ENCODE peak calls at places on chromosomes 16 and 17, in seven cellular contexts. Q, R, V, X, Z, M and K are unnamed samples.

GRCh38 chr16:68040506-68041288 is 17.6 kb downstream of the DUS2 start:
- DNase-seq in Z (peak), M (peak), Q (peak), R (peak), X (no peak), V (peak), K (peak)

GRCh38 chr17:64781394-64781793 is 119.3 kb upstream of the SMURF2 start:
- DNase-seq in V (no peak), Z (peak), R (peak), Q (no peak), M (no peak), X (no peak), K (no peak)

GRCh38 chr17:70017112-70017511 is 57.9 kb upstream of the KCNJ16 start:
- DNase-seq in V (no peak), Z (no peak), M (no peak), X (no peak), Q (no peak), R (no peak), K (no peak)

GRCh38 chr17:72053069-72053846 is 67.6 kb upstream of the SOX9 start:
- DNase-seq in Q (no peak), X (no peak), R (peak), Z (no peak), V (no peak), M (no peak), K (no peak)

GRCh38 chr16:64240586-64240985 is 881.3 kb downstream of the CDH11 start:
- DNase-seq in Q (no peak), X (no peak), V (no peak), R (no peak), Z (no peak), M (no peak), K (no peak)

GRCh38 chr16:71635632-71636031 is 9.6 kb downstream of the MARVELD3 start:
- DNase-seq in X (no peak), M (no peak), Q (no peak), Z (no peak), R (no peak), V (no peak), K (no peak)

GRCh38 chr16:78317871-78318270 is 218.4 kb downstream of the WWOX start:
- DNase-seq in R (no peak), M (no peak), Q (no peak), Z (no peak), X (no peak), V (no peak), K (no peak)

GRCh38 chr17:35019386-35020179 is 39.3 kb downstream of the LIG3 start:
- DNase-seq in Q (no peak), R (no peak), X (no peak), V (no peak), Z (no peak), M (no peak), K (no peak)

GRCh38 chr16:57551057-57551456 is 8.6 kb downstream of the ADGRG5 start:
- DNase-seq in V (no peak), Q (no peak), X (no peak), M (no peak), R (no peak), Z (no peak), K (no peak)

GRCh38 chr16:7400117-7400890 is 67.7 kb downstream of the RBFOX1 start:
- DNase-seq in Z (no peak), M (no peak), X (no peak), Q (no peak), R (no peak), V (no peak), K (no peak)

GRCh38 chr17:39667262-39668140 is 752 bp upstream of the PNMT start:
- DNase-seq in Q (no peak), M (no peak), X (no peak), V (no peak), Z (no peak), R (peak), K (peak)

GRCh38 chr16:10182186-10182683 is at the start of gene GRIN2A:
- DNase-seq in Z (no peak), M (no peak), Q (peak), X (no peak), R (peak), V (no peak), K (peak)

GRCh38 chr17:77644981-77645380 is 313.5 kb upstream of the TNRC6C start:
- DNase-seq in V (no peak), M (no peak), Q (no peak), Z (no peak), R (peak), X (no peak), K (no peak)

GRCh38 chr17:35906559-35907265 is 23.9 kb downstream of the RDM1 start:
- DNase-seq in V (no peak), X (no peak), R (no peak), Q (no peak), M (no peak), Z (no peak), K (no peak)

GRCh38 chr16:27430923-27431484 is 29.0 kb downstream of the IL21R start:
- DNase-seq in Z (no peak), R (no peak), X (no peak), V (peak), Q (peak), M (peak), K (no peak)

GRCh38 chr16:58299757-58300349 is 5.0 kb upstream of the PRSS54 start:
- DNase-seq in Q (no peak), M (peak), Z (no peak), X (no peak), V (peak), R (peak), K (no peak)

GRCh38 chr16:75402174-75402820 is 31.0 kb downstream of the CFDP1 start:
- DNase-seq in X (no peak), M (no peak), Q (no peak), Z (no peak), R (no peak), V (peak), K (no peak)

GRCh38 chr16:87371261-87371866 is 12.2 kb downstream of the FBXO31 start:
- DNase-seq in Z (peak), V (no peak), Q (no peak), M (no peak), X (no peak), R (no peak), K (no peak)

GRCh38 chr17:46157443-46158107 is 35.7 kb downstream of the KANSL1 start:
- DNase-seq in Q (no peak), V (peak), M (peak), Z (no peak), X (peak), R (no peak), K (no peak)

GRCh38 chr17:81561494-81561885 is 9.3 kb upstream of the FAAP100 start:
- DNase-seq in Z (no peak), X (no peak), Q (no peak), R (no peak), M (peak), V (peak), K (no peak)

GRCh38 chr17:82629748-82630147 is 18.5 kb downstream of the WDR45B start:
- DNase-seq in Z (no peak), M (no peak), X (no peak), V (no peak), R (no peak), Q (no peak), K (no peak)

GRCh38 chr16:84841787-84842300 is 22.1 kb downstream of the CRISPLD2 start:
- DNase-seq in V (no peak), X (no peak), Q (no peak), M (no peak), Z (no peak), R (peak), K (no peak)

GRCh38 chr17:56770427-56770826 is 63.3 kb downstream of the C17orf67 start:
- DNase-seq in X (no peak), R (no peak), V (no peak), M (no peak), Q (no peak), Z (no peak), K (no peak)

GRCh38 chr16:67987460-67988160 is 7.3 kb upstream of the DPEP3 start:
- DNase-seq in R (no peak), Q (peak), V (no peak), M (peak), X (no peak), Z (peak), K (no peak)

GRCh38 chr16:56941856-56942331 is 10.0 kb downstream of the HERPUD1 start:
- DNase-seq in R (no peak), X (no peak), Q (no peak), V (no peak), M (no peak), Z (no peak), K (no peak)

GRCh38 chr17:63285566-63285965 is 160.5 kb downstream of the CYB561 start:
- DNase-seq in X (no peak), Z (no peak), Q (no peak), V (no peak), M (no peak), R (no peak), K (no peak)

GRCh38 chr17:42773290-42774035 is at the start of gene VPS25:
- DNase-seq in V (peak), Q (peak), X (no peak), M (peak), R (peak), Z (peak), K (peak)
- TF ChIP-seq CTCF in V (peak), Q (no peak), X (peak), M (peak), R (no peak), Z (peak), K (no peak)

GRCh38 chr16:1195393-1195666 is 29.7 kb downstream of the TPSG1 start:
- DNase-seq in Q (no peak), Z (no peak), M (no peak), R (no peak), X (no peak), V (no peak), K (no peak)

GRCh38 chr16:1196494-1196893 is 28.6 kb downstream of the TPSG1 start:
- DNase-seq in X (no peak), V (no peak), Z (no peak), Q (no peak), R (no peak), M (no peak), K (no peak)

GRCh38 chr16:1193825-1194581 is 31.1 kb downstream of the TPSG1 start:
- DNase-seq in R (no peak), Z (no peak), X (no peak), M (no peak), V (no peak), Q (no peak), K (no peak)

GRCh38 chr16:1193143-1193824 is 31.8 kb downstream of the TPSG1 start:
- DNase-seq in V (no peak), R (no peak), M (no peak), Q (no peak), Z (no peak), X (no peak), K (no peak)

GRCh38 chr16:1194665-1195392 is 30.2 kb downstream of the TPSG1 start:
- DNase-seq in M (no peak), Q (peak), Z (no peak), V (no peak), X (no peak), R (peak), K (peak)
- TF ChIP-seq CTCF in M (peak), Q (peak), Z (peak), V (peak), X (peak), R (peak), K (peak)

GRCh38 chr17:61579961-61580360 is 11.1 kb downstream of the NACA2 start:
- DNase-seq in Z (no peak), Q (no peak), M (peak), X (no peak), R (no peak), V (peak), K (no peak)
- TF ChIP-seq CTCF in Z (no peak), Q (no peak), M (peak), X (peak), R (no peak), V (peak), K (peak)

GRCh38 chr17:60315650-60316049 is 76.3 kb downstream of the USP32 start:
- DNase-seq in Q (no peak), R (no peak), V (no peak), X (no peak), M (no peak), Z (no peak), K (no peak)
- TF ChIP-seq CTCF in Q (no peak), R (no peak), V (peak), X (no peak), M (peak), Z (no peak), K (no peak)

GRCh38 chr16:88839745-88840588 is 16.8 kb downstream of the GALNS start:
- DNase-seq in V (no peak), X (no peak), Q (no peak), Z (no peak), M (no peak), R (no peak), K (no peak)

GRCh38 chr16:88840589-88841215 is 16.0 kb downstream of the GALNS start:
- DNase-seq in Q (no peak), V (no peak), M (no peak), X (no peak), R (no peak), Z (no peak), K (no peak)

GRCh38 chr16:88837806-88838205 is 18.9 kb downstream of the GALNS start:
- DNase-seq in M (no peak), R (no peak), X (no peak), Z (no peak), V (no peak), Q (no peak), K (no peak)

GRCh38 chr16:88838566-88838965 is 18.2 kb downstream of the GALNS start:
- DNase-seq in Z (no peak), M (no peak), X (no peak), R (no peak), Q (no peak), V (no peak), K (no peak)

GRCh38 chr16:88839026-88839529 is 17.7 kb downstream of the GALNS start:
- DNase-seq in V (no peak), Z (no peak), R (peak), Q (no peak), X (no peak), M (no peak), K (no peak)
- TF ChIP-seq CTCF in V (no peak), Z (no peak), R (no peak), Q (peak), X (no peak), M (no peak), K (no peak)